ENCODE peak calls at places on chromosomes 12 and 14, in nine cellular contexts. K, D, G, F, Z, N, T, V and A are unnamed samples.

GRCh38 chr12:93039062-93039461 is 110.0 kb upstream of the EEA1 start:
- DNase-seq in K (no peak), D (peak; percentile 18), G (no peak), F (no peak), Z (no peak), N (no peak), T (no peak), V (no peak), A (no peak)

GRCh38 chr12:132285991-132286681 is 43.3 kb downstream of the GALNT9 start:
- DNase-seq in K (no peak), D (peak; percentile 65), G (peak; percentile 33), F (peak; percentile 68), Z (peak; percentile 65), N (peak; percentile 48), T (peak; percentile 67), V (peak; percentile 34), A (peak; percentile 81)

GRCh38 chr14:92670177-92670576 is 78.2 kb downstream of the LGMN start:
- DNase-seq in K (no peak), D (peak; percentile 54), G (no peak), F (no peak), Z (peak; percentile 64), N (no peak), T (peak; percentile 11), V (no peak), A (peak; percentile 74)

GRCh38 chr14:105287249-105288102 is 13.3 kb downstream of the BRF1 start:
- DNase-seq in K (no peak), D (no peak), G (no peak), F (no peak), Z (no peak), N (no peak), T (no peak), V (no peak), A (no peak)

GRCh38 chr12:101793401-101793800 is 37.4 kb downstream of the GNPTAB start:
- DNase-seq in K (no peak), D (no peak), G (no peak), F (peak; percentile 20), Z (peak; percentile 87), N (no peak), T (peak; percentile 12), V (no peak), A (no peak)

GRCh38 chr14:75711796-75712211 is 50.8 kb downstream of the TTLL5 start:
- DNase-seq in K (peak; percentile 72), D (peak; percentile 81), G (peak; percentile 11), F (peak; percentile 46), Z (peak; percentile 97), N (peak; percentile 67), T (peak; percentile 96), V (peak; percentile 89), A (peak; percentile 75)

GRCh38 chr14:104886690-104887622 is 21.9 kb downstream of the CEP170B start:
- DNase-seq in K (no peak), D (no peak), G (no peak), F (no peak), Z (no peak), N (no peak), T (no peak), V (no peak), A (no peak)

GRCh38 chr12:10136637-10137205 is 6.7 kb upstream of the CLEC7A start:
- DNase-seq in K (no peak), D (no peak), G (no peak), F (no peak), Z (no peak), N (no peak), T (no peak), V (no peak), A (no peak)

GRCh38 chr14:87018294-87018693 is 974.7 kb downstream of the GALC start:
- DNase-seq in K (no peak), D (no peak), G (no peak), F (no peak), Z (peak; percentile 22), N (no peak), T (no peak), V (no peak), A (no peak)

GRCh38 chr14:55513491-55513890 is 66.5 kb upstream of the KTN1 start:
- DNase-seq in K (no peak), D (no peak), G (no peak), F (no peak), Z (no peak), N (no peak), T (no peak), V (no peak), A (no peak)

GRCh38 chr12:116053479-116054195 is 223.9 kb downstream of the MED13L start:
- DNase-seq in K (no peak), D (no peak), G (no peak), F (peak; percentile 31), Z (peak; percentile 82), N (no peak), T (peak; percentile 27), V (no peak), A (no peak)

GRCh38 chr12:93048646-93049045 is 119.6 kb upstream of the EEA1 start:
- DNase-seq in K (no peak), D (no peak), G (no peak), F (no peak), Z (no peak), N (no peak), T (no peak), V (no peak), A (no peak)

GRCh38 chr14:96698846-96699543 is 98.2 kb upstream of the VRK1 start:
- DNase-seq in K (no peak), D (no peak), G (no peak), F (no peak), Z (no peak), N (no peak), T (no peak), V (no peak), A (no peak)

GRCh38 chr14:96702831-96703230 is 94.4 kb upstream of the VRK1 start:
- DNase-seq in K (no peak), D (no peak), G (no peak), F (no peak), Z (no peak), N (no peak), T (no peak), V (no peak), A (no peak)

GRCh38 chr14:96705422-96706092 is 91.6 kb upstream of the VRK1 start:
- DNase-seq in K (no peak), D (no peak), G (no peak), F (no peak), Z (no peak), N (no peak), T (peak; percentile 18), V (no peak), A (no peak)

GRCh38 chr14:96693986-96694385 is 103.2 kb upstream of the VRK1 start:
- DNase-seq in K (no peak), D (no peak), G (no peak), F (no peak), Z (no peak), N (no peak), T (no peak), V (no peak), A (no peak)

DNA sequence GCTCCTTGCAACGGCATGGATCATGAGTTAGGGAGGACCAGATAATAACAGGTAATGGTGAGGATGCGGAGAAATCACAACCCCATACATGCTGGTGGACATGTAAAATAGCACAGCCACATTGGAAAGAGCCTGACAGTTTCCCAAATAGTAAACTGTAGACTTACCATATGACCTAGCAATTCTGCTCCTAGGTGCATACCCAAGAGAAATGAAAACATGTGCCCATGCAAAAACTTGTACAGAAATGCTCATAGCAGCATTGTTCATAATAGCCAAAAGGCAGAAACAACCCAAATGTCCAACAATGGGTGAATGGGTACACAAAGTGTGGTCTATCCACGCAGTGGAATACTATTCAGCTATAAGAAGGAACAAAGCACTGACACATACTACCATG is 97.5 kb upstream of the VRK1 start:
- DNase-seq in K (no peak), D (no peak), G (no peak), F (no peak), Z (no peak), N (no peak), T (no peak), V (no peak), A (no peak)
- H3K27ac ChIP-seq in K (no peak overlapping the region), D (no peak overlapping the region), G (no peak overlapping the region), F (no peak overlapping the region), Z (no peak overlapping the region), N (no peak overlapping the region), T (no peak overlapping the region), V (no peak overlapping the region), A (no peak overlapping the region)

GRCh38 chr12:96028538-96028937 is 6.8 kb downstream of the LTA4H start:
- DNase-seq in K (no peak), D (no peak), G (no peak), F (no peak), Z (no peak), N (no peak), T (no peak), V (no peak), A (no peak)

GRCh38 chr12:96020314-96021003 is 14.9 kb downstream of the LTA4H start:
- DNase-seq in K (no peak), D (no peak), G (no peak), F (no peak), Z (no peak), N (no peak), T (no peak), V (no peak), A (no peak)

GRCh38 chr12:96025518-96025917 is 9.9 kb downstream of the LTA4H start:
- DNase-seq in K (no peak), D (no peak), G (no peak), F (no peak), Z (no peak), N (no peak), T (no peak), V (no peak), A (no peak)

GRCh38 chr12:96026331-96026730 is 9.1 kb downstream of the LTA4H start:
- DNase-seq in K (no peak), D (no peak), G (no peak), F (no peak), Z (no peak), N (no peak), T (no peak), V (no peak), A (no peak)
- TF ChIP-seq CTCF in K (no peak), D (no peak), G (no peak), F (no peak), Z (no peak), N (no peak), T (no peak), V (no peak), A (no peak)

DNA sequence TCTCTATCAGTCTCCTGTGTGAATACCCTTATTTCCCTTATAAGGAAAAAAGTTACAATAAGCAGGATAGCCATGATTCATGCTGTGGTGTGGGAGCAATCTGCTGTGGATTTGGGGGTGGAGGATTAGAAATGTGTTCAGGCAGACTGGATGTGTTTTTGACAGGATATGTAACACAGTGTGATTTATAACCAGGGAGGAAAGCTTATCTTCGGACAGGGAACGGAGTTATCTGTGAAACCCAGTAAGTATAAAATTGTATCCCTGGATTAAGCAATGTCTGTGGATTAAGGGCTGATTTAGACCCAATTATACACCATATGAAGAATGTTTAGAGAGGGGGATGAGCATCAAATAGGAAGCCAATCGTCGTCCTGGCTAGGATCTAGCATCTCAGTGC is 68.8 kb downstream of the DAD1 start:
- DNase-seq in K (no peak), D (peak; percentile 83), G (no peak), F (peak; percentile 70), Z (peak; percentile 91), N (no peak), T (no peak), V (peak; percentile 42), A (no peak)
- H3K4me3 ChIP-seq in K (no peak overlapping the region), D (no peak overlapping the region), G (no peak overlapping the region), F (no peak overlapping the region), Z (no peak overlapping the region), N (no peak overlapping the region), T (no peak overlapping the region), V (no peak overlapping the region), A (no peak overlapping the region)

DNA sequence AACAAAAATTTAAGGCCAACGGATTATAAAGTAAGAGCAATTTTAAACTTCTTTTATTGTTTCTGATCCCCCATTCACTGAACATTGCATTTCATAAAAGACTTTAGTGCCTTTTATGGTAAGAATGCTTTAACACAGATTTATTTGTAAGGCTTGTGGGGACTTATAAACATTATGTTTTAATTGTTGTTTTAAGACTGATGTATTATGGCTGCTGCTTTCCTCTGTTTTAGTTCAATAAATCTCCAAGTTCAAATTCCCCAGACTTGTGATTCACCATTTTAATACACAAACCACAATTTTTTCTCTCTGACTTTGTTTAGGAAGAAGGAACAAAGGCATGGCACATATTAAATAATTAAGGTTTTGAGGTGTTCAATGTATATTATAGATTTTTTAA is 753.4 kb downstream of the SLC6A15 start:
- DNase-seq in K (no peak), D (no peak), G (no peak), F (no peak), Z (no peak), N (no peak), T (no peak), V (no peak), A (no peak)
- H3K27ac ChIP-seq in K (no peak overlapping the region), D (no peak overlapping the region), G (no peak overlapping the region), F (no peak overlapping the region), Z (no peak overlapping the region), N (no peak overlapping the region), T (no peak overlapping the region), V (no peak overlapping the region), A (no peak overlapping the region)